ENCODE peak calls at places on chromosome 12, in eight cellular contexts. U is IMR-90, O is A549, L is tibial nerve, S is HCT116, A is transverse colon, E is vagina, H is sigmoid colon. Y is an unnamed sample. For H3K4me1, the result is how much of the 10 kb centered on the place peaks cover.

GRCh38 chr12:126434412-126434811 is 1369.2 kb downstream of the AACS start:
- DNase-seq in U (no peak), O (no peak), L (no peak), S (no peak), A (no peak), E (no peak), H (no peak), Y (no peak)

GRCh38 chr12:81257952-81258551 is 180.2 kb downstream of the ACSS3 start:
- DNase-seq in U (peak), O (peak), L (peak), S (peak), A (no peak), E (no peak), H (no peak), Y (no peak)

GRCh38 chr12:99332936-99333591 is 314.5 kb upstream of the GARIN6 start:
- DNase-seq in U (no peak), O (no peak), L (no peak), S (no peak), A (no peak), E (no peak), H (no peak), Y (no peak)

GRCh38 chr12:107134558-107134957 is 41.2 kb upstream of the CRY1 start:
- DNase-seq in U (no peak), O (peak), L (no peak), S (peak), A (no peak), E (no peak), H (no peak), Y (no peak)

GRCh38 chr12:51023625-51024395 is 2.4 kb downstream of the SLC11A2 start:
- DNase-seq in U (peak), O (no peak), L (no peak), S (no peak), A (no peak), E (no peak), H (no peak), Y (no peak)

GRCh38 chr12:56029666-56030293 is 8.9 kb downstream of the IKZF4 start:
- DNase-seq in U (peak), O (peak), L (peak), S (no peak), A (peak), E (no peak), H (no peak), Y (no peak)

GRCh38 chr12:107917912-107918800 is 143.7 kb downstream of the ASCL4 start:
- DNase-seq in U (peak), O (peak), L (no peak), S (peak), A (no peak), E (no peak), H (no peak), Y (no peak)

GRCh38 chr12:14366211-14366762 is 805 bp downstream of the ATF7IP start:
- DNase-seq in U (peak), O (peak), L (no peak), S (no peak), A (no peak), E (no peak), H (no peak), Y (no peak)

GRCh38 chr12:70660620-70661219 is 23.5 kb upstream of the PTPRB start:
- DNase-seq in U (peak), O (peak), L (no peak), S (peak), A (no peak), E (no peak), H (no peak), Y (no peak)

GRCh38 chr12:50505386-50505827 is 622 bp downstream of the DIP2B start:
- DNase-seq in U (no peak), O (no peak), L (peak), S (no peak), A (peak), E (no peak), H (peak), Y (no peak)

GRCh38 chr12:130192667-130193345 is 30.5 kb downstream of the FZD10 start:
- DNase-seq in U (no peak), O (peak), L (no peak), S (no peak), A (no peak), E (peak), H (peak), Y (no peak)

GRCh38 chr12:14984036-14984435 is 11.2 kb downstream of the PDE6H start:
- DNase-seq in U (no peak), O (no peak), L (no peak), S (no peak), A (no peak), E (no peak), H (no peak), Y (no peak)

GRCh38 chr12:52208424-52209165 is 16.8 kb upstream of the KRT80 start:
- DNase-seq in U (no peak), O (no peak), L (no peak), S (no peak), A (no peak), E (no peak), H (peak), Y (no peak)

GRCh38 chr12:39764944-39765560 is 145.4 kb upstream of the ABCD2 start:
- DNase-seq in U (peak), O (peak), L (no peak), S (peak), A (no peak), E (no peak), H (no peak), Y (no peak)

GRCh38 chr12:89195470-89195869 is 156.8 kb downstream of the DUSP6 start:
- DNase-seq in U (no peak), O (no peak), L (no peak), S (no peak), A (no peak), E (no peak), H (no peak), Y (no peak)

GRCh38 chr12:52171950-52172512 is 19.8 kb downstream of the KRT80 start:
- DNase-seq in U (peak), O (peak), L (no peak), S (no peak), A (peak), E (no peak), H (no peak), Y (no peak)

GRCh38 chr12:132354211-132354981 is 25.0 kb upstream of the GALNT9 start:
- DNase-seq in U (no peak), O (no peak), L (no peak), S (no peak), A (no peak), E (no peak), H (no peak), Y (no peak)

GRCh38 chr12:41242613-41243012 is 54.5 kb downstream of the PDZRN4 start:
- DNase-seq in U (no peak), O (no peak), L (no peak), S (no peak), A (no peak), E (no peak), H (no peak), Y (no peak)

GRCh38 chr12:51836833-51837184 is 11.7 kb downstream of the FIGNL2 start:
- DNase-seq in U (no peak), O (no peak), L (no peak), S (no peak), A (no peak), E (no peak), H (no peak), Y (no peak)

GRCh38 chr12:43969882-43970281 is 134.0 kb downstream of the TMEM117 start:
- DNase-seq in U (peak), O (peak), L (no peak), S (peak), A (no peak), E (no peak), H (no peak), Y (no peak)

GRCh38 chr12:111389635-111390034 is 16.1 kb upstream of the SH2B3 start:
- DNase-seq in U (no peak), O (no peak), L (no peak), S (no peak), A (no peak), E (no peak), H (no peak), Y (no peak)

GRCh38 chr12:95393191-95393790 is 80.7 kb upstream of the METAP2 start:
- DNase-seq in U (no peak), O (peak), L (no peak), S (peak), A (no peak), E (no peak), H (no peak), Y (no peak)

GRCh38 chr12:4518106-4518728 is 20.5 kb upstream of the RAD51AP1 start:
- DNase-seq in U (peak), O (peak), L (no peak), S (peak), A (no peak), E (no peak), H (no peak), Y (no peak)

GRCh38 chr12:55724226-55724939 is 4.2 kb downstream of the RDH5 start:
- DNase-seq in U (peak), O (peak), L (peak), S (no peak), A (peak), E (no peak), H (peak), Y (peak)

GRCh38 chr12:53734425-53734824 is 7.2 kb upstream of the CALCOCO1 start:
- DNase-seq in U (no peak), O (no peak), L (no peak), S (no peak), A (no peak), E (no peak), H (no peak), Y (no peak)

GRCh38 chr12:80472912-80473500 is 29.0 kb downstream of the PTPRQ start:
- DNase-seq in U (peak), O (peak), L (no peak), S (peak), A (no peak), E (no peak), H (no peak), Y (no peak)

GRCh38 chr12:84727964-84728363 is 184.6 kb downstream of the SLC6A15 start:
- DNase-seq in U (no peak), O (no peak), L (no peak), S (no peak), A (no peak), E (no peak), H (no peak), Y (no peak)

GRCh38 chr12:70774055-70774454 is 136.8 kb upstream of the PTPRB start:
- DNase-seq in U (no peak), O (peak), L (no peak), S (no peak), A (no peak), E (no peak), H (no peak), Y (no peak)

GRCh38 chr12:72089678-72090077 is 151.0 kb downstream of the TPH2 start:
- DNase-seq in U (no peak), O (no peak), L (no peak), S (no peak), A (no peak), E (no peak), H (no peak), Y (no peak)

GRCh38 chr12:41380878-41381277 is 192.8 kb downstream of the PDZRN4 start:
- DNase-seq in U (no peak), O (no peak), L (no peak), S (no peak), A (no peak), E (no peak), H (no peak), Y (no peak)

GRCh38 chr12:99985631-99986030 is 895 bp upstream of the ANKS1B start:
- DNase-seq in U (no peak), O (no peak), L (no peak), S (no peak), A (no peak), E (no peak), H (no peak), Y (no peak)

GRCh38 chr12:57611116-57611809 is at the start of gene ARHGEF25:
- DNase-seq in U (peak), O (peak), L (peak), S (no peak), A (peak), E (no peak), H (peak), Y (peak)
- TF ChIP-seq POLR2A in U (peak), O (peak), L (peak), S (no peak), A (peak), E (no peak), H (peak), Y (peak)

DNA sequence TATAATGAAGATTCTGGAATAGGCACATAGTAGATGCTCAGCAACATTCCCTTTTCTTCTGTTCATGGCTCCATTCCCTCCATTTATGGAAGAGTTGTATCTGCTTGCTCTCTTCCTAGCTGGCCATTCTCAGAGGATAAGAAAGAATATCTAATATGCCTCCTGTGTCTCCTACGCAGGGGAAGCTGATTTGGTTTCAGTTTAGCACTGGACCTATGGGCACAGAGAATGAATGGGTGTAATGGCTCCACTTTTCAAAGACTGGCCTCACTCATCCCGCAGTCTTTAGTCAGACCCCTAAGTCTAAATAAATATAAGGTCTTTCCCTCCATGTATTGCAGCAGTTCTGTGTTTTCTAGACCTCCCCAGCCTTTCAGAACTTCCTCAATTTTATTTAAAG is 2.0 kb downstream of the PKP2 start:
- DNase-seq in U (no peak), O (no peak), L (no peak), S (no peak), A (no peak), E (no peak), H (no peak), Y (no peak)
- H3K27ac ChIP-seq in U (no peak), O (no peak), L (no peak), S (no peak), A (peak), E (no peak), H (no peak), Y (no peak)

GRCh38 chr12:57134949-57135348 is 6.7 kb downstream of the LRP1 start:
- DNase-seq in U (no peak), O (no peak), L (no peak), S (no peak), A (peak), E (no peak), H (no peak), Y (no peak)

GRCh38 chr12:57135487-57135886 is 7.2 kb downstream of the LRP1 start:
- DNase-seq in U (peak), O (no peak), L (no peak), S (no peak), A (peak), E (peak), H (peak), Y (no peak)

GRCh38 chr12:57133916-57134315 is 5.6 kb downstream of the LRP1 start:
- DNase-seq in U (no peak), O (no peak), L (no peak), S (no peak), A (peak), E (no peak), H (peak), Y (no peak)

GRCh38 chr12:57138526-57139272 is 8.7 kb downstream of the LRP1-AS start:
- DNase-seq in U (no peak), O (no peak), L (peak), S (no peak), A (peak), E (no peak), H (peak), Y (no peak)

DNA sequence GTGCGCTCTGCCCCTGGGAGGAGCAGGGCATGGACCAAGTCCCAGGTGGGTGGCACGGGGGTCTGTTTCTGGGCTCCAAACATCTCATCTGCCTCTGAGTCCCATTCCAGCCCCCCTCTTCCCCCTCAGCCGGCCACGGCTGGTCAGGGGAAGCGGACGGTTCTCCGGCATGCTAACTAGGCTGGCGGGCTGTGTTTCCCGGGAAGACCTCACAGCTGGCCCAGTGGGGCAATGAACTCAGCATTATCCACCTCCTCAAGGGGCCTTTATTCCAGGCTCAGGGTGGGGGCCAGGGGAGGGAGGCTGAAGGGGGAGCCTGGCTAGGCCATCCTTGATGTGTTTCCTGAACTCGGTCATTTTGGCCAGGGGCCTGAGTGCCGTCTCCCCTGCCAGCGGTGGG is 7.7 kb downstream of the LRP1 start:
- DNase-seq in U (peak), O (no peak), L (no peak), S (no peak), A (no peak), E (no peak), H (peak), Y (no peak)
- H3K4me1 ChIP-seq in U (half or more), O (under half), L (half or more), S (under half), A (half or more), E (half or more), H (under half), Y (under half)

GRCh38 chr12:45730842-45731336 is 1.4 kb downstream of the ARID2 start:
- DNase-seq in U (peak), O (no peak), L (peak), S (no peak), A (no peak), E (no peak), H (no peak), Y (no peak)

GRCh38 chr12:45730116-45730841 is 773 bp downstream of the ARID2 start:
- DNase-seq in U (peak), O (peak), L (peak), S (no peak), A (peak), E (no peak), H (peak), Y (no peak)

GRCh38 chr12:45727994-45728624 is 1.4 kb upstream of the ARID2 start:
- DNase-seq in U (peak), O (no peak), L (no peak), S (no peak), A (no peak), E (no peak), H (no peak), Y (no peak)

GRCh38 chr12:45728625-45729232 is 777 bp upstream of the ARID2 start:
- DNase-seq in U (peak), O (peak), L (peak), S (peak), A (peak), E (peak), H (peak), Y (peak)

DNA sequence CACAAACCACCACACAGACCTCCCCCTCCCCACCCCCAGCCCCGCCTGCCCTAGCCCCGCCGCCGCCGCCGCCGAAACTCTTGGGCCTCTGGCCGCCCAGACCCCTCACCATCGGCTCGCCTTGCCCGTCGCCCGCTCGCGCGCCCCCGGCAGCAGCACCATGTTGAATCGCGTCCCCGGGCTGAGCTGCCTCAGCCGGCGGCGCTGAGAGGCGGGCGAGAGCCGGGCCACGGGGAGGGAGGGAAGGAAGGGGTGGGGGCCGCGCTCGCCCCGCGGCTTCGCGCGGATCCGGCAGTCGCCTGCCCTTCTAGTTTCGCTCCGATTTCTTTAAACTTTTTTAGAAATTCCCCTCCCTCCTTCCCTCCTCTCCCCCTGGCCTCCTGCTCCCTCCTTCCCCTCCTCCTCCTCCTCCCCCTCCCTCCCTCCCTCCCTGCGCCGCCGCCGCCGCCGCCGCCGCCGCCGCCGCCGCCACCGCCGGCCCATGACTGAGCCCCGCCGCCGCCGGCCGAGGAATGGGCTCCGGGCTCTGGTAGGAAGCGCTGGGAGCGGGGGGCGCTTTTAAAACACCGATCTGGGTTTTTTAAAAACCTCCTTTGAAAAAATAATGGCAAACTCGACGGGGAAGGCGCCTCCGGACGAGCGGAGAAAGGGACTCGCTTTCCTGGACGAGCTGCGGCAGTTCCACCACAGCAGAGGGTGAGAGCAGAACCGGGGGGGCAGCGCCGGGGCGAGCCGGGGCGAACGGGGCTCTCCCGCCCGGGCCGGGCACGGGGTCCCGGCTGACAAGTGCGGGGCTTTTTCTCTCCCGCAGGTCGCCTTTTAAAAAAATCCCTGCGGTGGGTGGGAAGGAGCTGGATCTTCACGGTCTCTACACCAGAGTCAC is at the start of gene ARID2:
- DNase-seq in U (peak), O (peak), L (peak), S (peak), A (peak), E (no peak), H (peak), Y (peak)
- TF ChIP-seq POLR2A in U (no peak), O (peak), L (no peak), S (peak), A (peak), E (no peak), H (no peak), Y (no peak)

Y was measured in breast epithelium.